ENCODE peak calls at places on chromosomes 4 and X, in ten cellular contexts. C is naive B cell; M is effector memory CD4-positive, alpha-beta T cell; S is mucosa of descending colon; K is T-helper 9 cell; A is NCI-H1436 treated with DMSO at 0.1 percent for 48 hours; F is GM12892; L is T1000; U is stimulated activated CD8-positive, alpha-beta memory T cell treated with anti-CD3 and anti-CD28 coated beads, Interleukin-12 subunit alpha, Interleukin-12 subunit beta, amount 100 ng/mL, for 4 hours; Q is cardiac muscle cell. T is an unnamed sample.

GRCh38 chr4:86670739-86671138 is 76.6 kb downstream of the PTPN13 start:
- DNase-seq in U (no peak), M (no peak), A (no peak), C (no peak), L (no peak), K (no peak), S (no peak), F (no peak), Q (no peak), T (no peak)

GRCh38 chr4:19514276-19515070 is 737.2 kb upstream of the SLIT2 start:
- DNase-seq in M (no peak), Q (no peak), F (no peak), A (no peak), K (no peak), L (no peak), S (no peak), U (no peak), C (no peak), T (no peak)

GRCh38 chr4:106707776-106708603 is 328.1 kb downstream of the DKK2 start:
- DNase-seq in K (no peak), C (no peak), L (no peak), F (no peak), M (no peak), U (no peak), S (no peak), A (no peak), Q (no peak), T (no peak)

GRCh38 chr4:67106846-67107467 is 438.3 kb downstream of the CENPC start:
- DNase-seq in Q (no peak), U (no peak), F (no peak), K (no peak), A (peak; percentile 80), S (no peak), L (no peak), C (no peak), M (no peak), T (no peak)

GRCh38 chrX:18674417-18674787 is 2.5 kb upstream of the RS1 start:
- DNase-seq in C (no peak), Q (no peak), F (no peak), K (peak; percentile 9), A (no peak), U (no peak), S (peak; percentile 24), M (no peak), L (no peak), T (no peak)

GRCh38 chr4:145735330-145735638 is 55.3 kb downstream of the C4orf51 start:
- DNase-seq in C (no peak), A (no peak), F (no peak), K (no peak), M (no peak), S (no peak), L (peak; percentile 11), U (no peak), Q (peak; percentile 3), T (no peak)

GRCh38 chr4:35925806-35926205 is 318.5 kb downstream of the ARAP2 start:
- DNase-seq in Q (no peak), K (no peak), A (no peak), C (no peak), M (no peak), L (no peak), F (no peak), S (no peak), U (no peak), T (no peak)

GRCh38 chr4:4857809-4858508 is 1.5 kb upstream of the MSX1 start:
- DNase-seq in S (no peak), L (no peak), K (no peak), Q (no peak), C (no peak), M (no peak), F (no peak), A (no peak), U (no peak), T (no peak)

GRCh38 chr4:102064747-102065442 is 274.4 kb downstream of the BANK1 start:
- DNase-seq in C (no peak), K (no peak), A (no peak), M (no peak), U (no peak), L (no peak), S (no peak), F (no peak), Q (no peak), T (no peak)

GRCh38 chrX:43448688-43449087 is 207.4 kb upstream of the MAOA start:
- DNase-seq in Q (no peak), K (no peak), F (no peak), S (no peak), C (no peak), M (no peak), L (no peak), U (no peak), A (no peak), T (no peak)

GRCh38 chrX:108000751-108001150 is 18.6 kb upstream of the TEX13B start:
- DNase-seq in U (no peak), Q (no peak), S (no peak), A (peak; percentile 32), L (no peak), C (no peak), F (no peak), M (no peak), K (no peak), T (no peak)

GRCh38 chr4:187444061-187444460 is 551.5 kb upstream of the ZFP42 start:
- DNase-seq in A (no peak), U (no peak), K (no peak), M (no peak), C (no peak), Q (no peak), L (no peak), S (no peak), F (no peak), T (no peak)

GRCh38 chr4:1299301-1299860 is 9.7 kb downstream of the MAEA start:
- DNase-seq in A (no peak), U (no peak), F (no peak), K (no peak), L (no peak), C (no peak), S (no peak), M (no peak), Q (no peak), T (no peak)

GRCh38 chr4:114281561-114281960 is 302.1 kb upstream of the ARSJ start:
- DNase-seq in Q (no peak), F (no peak), M (no peak), S (no peak), U (no peak), C (no peak), A (no peak), L (no peak), K (no peak), T (no peak)